ENCODE peak calls at places on chromosomes 16 and 17, in six cellular contexts. F is body of pancreas, W is ovary, X is transverse colon, B is uterus, Z is HCT116. P is an unnamed sample. For H3K4me1, the result is how much of the 10 kb centered on the place peaks cover.

GRCh38 chr16:943971-944370 is 26.8 kb downstream of the LMF1 start:
- DNase-seq in F (no peak), W (no peak), X (no peak), B (no peak), Z (no peak), P (no peak)

GRCh38 chr16:80948886-80949502 is 57.7 kb downstream of the CMC2 start:
- DNase-seq in F (peak), W (no peak), X (peak), B (no peak), Z (peak), P (peak)

GRCh38 chr16:57225978-57226377 is 19.1 kb upstream of the ARL2BP start:
- DNase-seq in F (no peak), W (no peak), X (no peak), B (no peak), Z (no peak), P (no peak)

GRCh38 chr17:41500131-41500911 is 5.1 kb downstream of the KRT13 start:
- DNase-seq in F (no peak), W (no peak), X (no peak), B (no peak), Z (peak), P (no peak)

GRCh38 chr16:72858611-72859493 is 189.1 kb downstream of the ZFHX3 start:
- DNase-seq in F (no peak), W (no peak), X (no peak), B (no peak), Z (no peak), P (no peak)

GRCh38 chr17:9814337-9814945 is 7.4 kb downstream of the GSG1L2 start:
- DNase-seq in F (no peak), W (no peak), X (no peak), B (no peak), Z (no peak), P (no peak)

GRCh38 chr16:3056336-3057180 is 8.9 kb upstream of the IL32 start:
- DNase-seq in F (no peak), W (no peak), X (no peak), B (no peak), Z (no peak), P (no peak)

GRCh38 chr16:47506800-47507199 is 45.7 kb downstream of the PHKB start:
- DNase-seq in F (no peak), W (no peak), X (no peak), B (no peak), Z (no peak), P (no peak)

GRCh38 chr17:80146121-80147034 is 550 bp downstream of the EIF4A3 start:
- DNase-seq in F (peak), W (no peak), X (no peak), B (peak), Z (no peak), P (no peak)

GRCh38 chr16:47057631-47057996 is 84.1 kb upstream of the DNAJA2 start:
- DNase-seq in F (no peak), W (no peak), X (no peak), B (no peak), Z (no peak), P (no peak)

GRCh38 chr17:49970498-49970897 is 1.5 kb downstream of the DLX4 start:
- DNase-seq in F (no peak), W (no peak), X (no peak), B (no peak), Z (no peak), P (no peak)

GRCh38 chr16:67834242-67834614 is 7.9 kb upstream of the THAP11 start:
- DNase-seq in F (no peak), W (no peak), X (no peak), B (no peak), Z (no peak), P (no peak)

GRCh38 chr17:64005734-64006167 is 7.6 kb downstream of the PRR29 start:
- DNase-seq in F (peak), W (no peak), X (peak), B (peak), Z (no peak), P (no peak)

GRCh38 chr17:10177921-10178788 is 20.3 kb downstream of the GAS7 start:
- DNase-seq in F (no peak), W (no peak), X (no peak), B (no peak), Z (no peak), P (no peak)

GRCh38 chr17:40541873-40542561 is 23.3 kb downstream of the CCR7 start:
- DNase-seq in F (peak), W (no peak), X (no peak), B (no peak), Z (no peak), P (no peak)

GRCh38 chr16:1102921-1103648 is 7.0 kb upstream of the C1QTNF8 start:
- DNase-seq in F (peak), W (peak), X (peak), B (no peak), Z (no peak), P (peak)

GRCh38 chr16:14196011-14196410 is 124.9 kb downstream of the MRTFB start:
- DNase-seq in F (no peak), W (no peak), X (no peak), B (no peak), Z (no peak), P (peak)

GRCh38 chr16:23699100-23699499 is 13.9 kb downstream of the ERN2 start:
- DNase-seq in F (no peak), W (no peak), X (peak), B (no peak), Z (peak), P (no peak)

DNA sequence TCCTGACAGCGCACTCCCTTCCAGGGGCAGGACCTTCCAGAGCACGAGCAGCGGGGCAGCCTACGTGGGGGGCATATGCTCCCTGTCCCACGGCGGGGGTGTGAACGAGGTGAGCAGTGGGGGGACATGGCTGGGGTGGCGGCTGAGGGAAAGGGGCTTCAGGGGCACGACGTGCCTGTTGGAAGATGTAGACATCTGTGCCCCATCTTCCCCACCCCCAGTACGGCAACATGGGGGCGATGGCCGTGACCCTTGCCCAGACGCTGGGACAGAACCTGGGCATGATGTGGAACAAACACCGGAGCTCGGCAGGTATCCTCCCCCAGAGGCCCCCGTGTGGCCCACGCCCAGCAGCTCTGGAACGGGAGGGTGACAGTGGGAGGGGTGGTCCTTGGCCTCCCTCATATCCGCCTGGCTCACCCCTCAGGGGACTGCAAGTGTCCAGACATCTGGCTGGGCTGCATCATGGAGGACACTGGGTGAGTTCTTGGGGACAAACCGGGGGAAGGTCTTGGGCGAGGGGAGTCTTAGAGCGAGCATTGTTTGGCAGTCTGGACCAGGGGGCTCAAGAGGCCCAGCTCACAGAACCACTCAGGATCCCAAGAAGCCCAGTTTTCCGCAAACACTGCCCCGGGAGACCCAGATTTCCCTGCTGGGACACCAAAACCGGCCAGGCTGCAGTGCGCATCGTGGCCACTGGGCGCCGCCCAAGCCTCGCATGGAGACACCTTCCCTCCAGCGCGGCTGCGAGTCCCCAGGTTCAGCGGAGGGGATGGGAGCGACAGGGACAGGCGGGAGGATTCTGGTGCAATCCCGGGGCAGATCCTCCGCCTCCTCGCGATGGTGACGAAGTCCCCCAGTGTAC is 15.7 kb downstream of the ADAM11 start:
- DNase-seq in F (peak), W (peak), X (peak), B (peak), Z (peak), P (peak)
- H3K4me1 ChIP-seq in F (under half), W (under half), X (under half), B (under half), Z (under half), P (under half)

GRCh38 chr16:61045931-61046330 is 990.3 kb downstream of the CDH8 start:
- DNase-seq in F (no peak), W (no peak), X (no peak), B (no peak), Z (no peak), P (no peak)

GRCh38 chr16:61042736-61043135 is 993.5 kb downstream of the CDH8 start:
- DNase-seq in F (no peak), W (no peak), X (no peak), B (no peak), Z (no peak), P (no peak)
- TF ChIP-seq POLR2A in F (no peak), W (no peak), X (no peak), B (no peak), Z (no peak), P (no peak)

DNA sequence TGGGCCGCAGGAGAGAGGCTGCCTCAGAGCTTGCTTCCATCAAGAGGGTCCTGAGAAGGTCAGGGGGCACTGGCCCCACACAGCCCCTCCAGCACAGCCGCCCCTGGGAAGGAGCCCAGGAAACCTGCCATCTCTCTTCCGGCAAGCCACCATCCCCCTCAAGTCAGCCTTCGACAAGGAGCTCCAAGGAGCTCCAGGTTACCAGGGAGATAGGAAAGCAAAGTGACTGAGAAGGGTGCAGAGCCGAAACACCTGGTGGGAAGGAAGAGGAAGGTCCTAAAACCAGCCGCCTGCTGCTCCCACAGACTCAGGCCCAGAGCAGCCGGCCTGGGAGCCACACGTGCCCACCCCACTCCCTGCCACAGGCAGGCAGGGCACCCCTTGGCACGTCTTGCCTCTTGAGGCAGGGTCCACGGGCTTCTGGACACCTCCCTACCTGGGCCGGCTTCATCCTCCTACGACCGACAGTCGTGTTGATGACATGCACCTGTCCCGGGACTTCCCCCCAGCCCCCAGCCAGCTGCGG is 80.7 kb downstream of the TIMM22 start:
- DNase-seq in F (no peak), W (no peak), X (no peak), B (no peak), Z (no peak), P (no peak)
- H3K4me1 ChIP-seq in F (under half), W (under half), X (under half), B (under half), Z (under half), P (under half)

GRCh38 chr17:82338858-82339633 is 5.5 kb upstream of the SECTM1 start:
- DNase-seq in F (peak), W (peak), X (peak), B (peak), Z (peak), P (peak)
- TF ChIP-seq POLR2A in F (no peak), W (no peak), X (peak), B (peak), Z (no peak), P (no peak)

DNA sequence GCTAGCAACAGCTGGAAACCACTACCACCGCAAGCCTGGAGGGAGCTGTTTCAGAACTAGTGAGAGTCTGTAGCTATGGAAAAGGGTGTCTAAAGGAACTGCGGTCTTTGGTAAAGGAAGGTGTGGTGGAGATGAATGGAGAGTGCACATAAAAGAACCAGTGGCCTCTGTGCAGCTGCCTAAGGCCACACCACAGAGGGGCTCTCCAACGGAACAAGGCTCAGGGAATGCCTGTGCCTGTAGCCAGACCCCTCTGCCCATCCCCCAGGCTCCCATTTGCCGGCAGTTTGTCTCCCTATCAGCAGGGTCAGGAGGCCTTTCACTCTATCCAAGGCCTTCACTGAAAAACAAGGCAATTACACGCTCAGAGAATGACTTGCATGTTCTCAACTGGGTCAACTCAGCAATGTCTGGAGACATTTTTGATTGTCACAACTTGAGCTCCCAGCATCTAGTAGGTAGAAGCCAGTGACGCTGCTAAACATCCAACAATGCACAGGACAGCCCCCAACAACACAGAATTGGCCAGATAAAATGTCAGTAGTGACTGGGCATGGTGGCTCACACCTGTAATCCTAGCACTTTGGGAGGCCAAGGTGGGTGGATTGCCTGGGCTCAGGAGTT is 3.3 kb upstream of the FDXR start:
- DNase-seq in F (no peak), W (no peak), X (no peak), B (no peak), Z (no peak), P (no peak)
- H3K4me1 ChIP-seq in F (half or more), W (under half), X (under half), B (under half), Z (half or more), P (under half)

P was measured in adrenal gland.